ENCODE peak calls at places on chromosomes 3 and 15, in five cellular contexts. N is cardiac fibroblast; M is occipital lobe; Z is cardiac septum; F is CD4-positive, alpha-beta T cell. P is an unnamed sample.

GRCh38 chr15:61344293-61344692 is 115.2 kb upstream of the RORA start:
- DNase-seq in Z (no peak), N (no peak), F (no peak), M (no peak), P (no peak)

GRCh38 chr3:186549497-186549896 is 5.3 kb upstream of the CRYGS start:
- DNase-seq in N (no peak), Z (no peak), M (no peak), F (no peak), P (no peak)

GRCh38 chr15:77160562-77161481 is 89.9 kb upstream of the TSPAN3 start:
- DNase-seq in F (no peak), N (no peak), M (no peak), Z (no peak), P (no peak)

GRCh38 chr3:24604215-24604614 is 109.6 kb upstream of the THRB start:
- DNase-seq in N (no peak), F (no peak), Z (no peak), M (no peak), P (no peak)

GRCh38 chr3:101675709-101676218 is 1.2 kb downstream of the ZBTB11 start:
- DNase-seq in F (no peak), N (no peak), Z (no peak), M (no peak), P (no peak)

GRCh38 chr15:29698030-29698701 is 124.1 kb downstream of the TJP1 start:
- DNase-seq in M (no peak), F (no peak), N (peak), Z (no peak), P (no peak)

GRCh38 chr3:136621628-136622027 is 130.6 kb downstream of the STAG1 start:
- DNase-seq in F (no peak), N (peak), M (no peak), Z (no peak), P (no peak)

GRCh38 chr3:101066776-101067175 is 73.6 kb upstream of the ABI3BP start:
- DNase-seq in N (peak), F (no peak), Z (no peak), M (no peak), P (peak)

GRCh38 chr3:170424879-170425278 is 6.2 kb downstream of the CLDN11 start:
- DNase-seq in N (peak), Z (no peak), F (no peak), M (no peak), P (no peak)

GRCh38 chr3:89955141-89955540 is 847.7 kb downstream of the EPHA3 start:
- DNase-seq in M (no peak), Z (no peak), F (no peak), N (no peak), P (no peak)

P was measured in kidney glomerular epithelial cell.